ENCODE peak calls at places on chromosomes 11 and 22, in five cellular contexts. Q, C, X, V and M are unnamed samples. For H3K4me1, the result is how much of the 10 kb centered on the place peaks cover.

GRCh38 chr11:7651140-7651551 is 22.2 kb downstream of the CYB5R2 start:
- DNase-seq in V (no peak), Q (no peak), C (no peak), X (no peak), M (no peak)

GRCh38 chr11:107457205-107457557 is 444 bp downstream of the CWF19L2 start:
- DNase-seq in C (no peak), Q (no peak), X (no peak), V (no peak), M (no peak)

GRCh38 chr11:22162754-22163153 is 30.1 kb upstream of the ANO5 start:
- DNase-seq in X (no peak), Q (no peak), V (no peak), C (no peak), M (no peak)

GRCh38 chr22:37749831-37750595 is 53.2 kb downstream of the TRIOBP start:
- DNase-seq in Q (no peak), V (peak), C (no peak), X (no peak), M (no peak)

GRCh38 chr11:36488096-36488495 is 22.0 kb downstream of the TRAF6 start:
- DNase-seq in C (no peak), Q (no peak), X (no peak), V (no peak), M (no peak)

GRCh38 chr11:1760351-1761109 is 3.2 kb downstream of the CTSD start:
- DNase-seq in C (peak), V (peak), Q (no peak), X (peak), M (peak)

GRCh38 chr11:64239662-64240466 is 1.0 kb upstream of the FKBP2 start:
- DNase-seq in V (peak), C (peak), X (no peak), Q (no peak), M (no peak)

GRCh38 chr11:12287374-12288211 is 89.8 kb upstream of the PARVA start:
- DNase-seq in X (peak), Q (no peak), C (no peak), V (peak), M (no peak)

GRCh38 chr11:42315267-42315666 is 855.8 kb upstream of the LRRC4C start:
- DNase-seq in V (peak), Q (no peak), C (no peak), X (no peak), M (no peak)

GRCh38 chr11:10160350-10160749 is 133.7 kb downstream of the SBF2 start:
- DNase-seq in X (no peak), Q (no peak), V (no peak), C (no peak), M (no peak)

GRCh38 chr11:110795124-110795624 is 82.9 kb upstream of the ARHGAP20 start:
- DNase-seq in C (no peak), X (no peak), V (no peak), Q (no peak), M (no peak)

GRCh38 chr11:125777309-125777708 is 1.3 kb downstream of the PATE2 start:
- DNase-seq in Q (no peak), X (no peak), V (no peak), C (no peak), M (no peak)

GRCh38 chr22:45537734-45538181 is 35.1 kb downstream of the FBLN1 start:
- DNase-seq in C (peak), Q (no peak), X (peak), V (no peak), M (no peak)

GRCh38 chr11:2792376-2793250 is 92.8 kb upstream of the KCNQ1OT1 start:
- DNase-seq in C (peak), Q (no peak), V (no peak), X (peak), M (peak)

GRCh38 chr11:35364101-35364780 is 55.1 kb downstream of the SLC1A2 start:
- DNase-seq in C (peak), X (peak), V (peak), Q (no peak), M (peak)

GRCh38 chr11:69357458-69358397 is 63.8 kb downstream of the MYEOV start:
- DNase-seq in Q (no peak), C (no peak), V (no peak), X (peak), M (peak)

GRCh38 chr11:48019230-48019584 is 38.8 kb downstream of the PTPRJ start:
- DNase-seq in Q (no peak), X (no peak), V (no peak), C (no peak), M (no peak)

GRCh38 chr11:102727890-102728289 is 3.1 kb upstream of the MMP8 start:
- DNase-seq in V (peak), Q (no peak), C (no peak), X (no peak), M (no peak)

GRCh38 chr11:76622481-76623094 is 48.0 kb downstream of the LRRC32 start:
- DNase-seq in C (peak), Q (no peak), V (no peak), X (no peak), M (no peak)

GRCh38 chr11:2813141-2813908 is 72.2 kb downstream of the CDKN1C start:
- DNase-seq in V (peak), X (no peak), Q (no peak), C (no peak), M (peak)

GRCh38 chr11:35615911-35616900 is 2.1 kb upstream of the FJX1 start:
- DNase-seq in C (no peak), X (no peak), Q (peak), V (peak), M (no peak)

GRCh38 chr22:26429458-26430238 is 588 bp downstream of the ASPHD2 start:
- DNase-seq in X (no peak), C (peak), V (no peak), Q (peak), M (no peak)

GRCh38 chr22:32644252-32645100 is 157.0 kb upstream of the TIMP3 start:
- DNase-seq in Q (peak), V (peak), C (peak), X (peak), M (no peak)

GRCh38 chr11:74611369-74611861 is 19.0 kb downstream of the POLD3 start:
- DNase-seq in V (peak), Q (no peak), C (no peak), X (no peak), M (no peak)

GRCh38 chr11:68002943-68003845 is 703 bp downstream of the UNC93B1 start:
- DNase-seq in V (no peak), C (peak), X (peak), Q (peak), M (peak)

GRCh38 chr22:40182231-40182835 is 4.6 kb downstream of the TNRC6B start:
- DNase-seq in V (peak), X (no peak), C (no peak), Q (no peak), M (no peak)

GRCh38 chr22:40180403-40180802 is 2.7 kb downstream of the TNRC6B start:
- DNase-seq in V (no peak), X (no peak), C (no peak), Q (no peak), M (no peak)

GRCh38 chr22:40179535-40179934 is 1.8 kb downstream of the TNRC6B start:
- DNase-seq in X (no peak), Q (no peak), V (no peak), C (no peak), M (no peak)

GRCh38 chr22:40183029-40183581 is 5.4 kb downstream of the TNRC6B start:
- DNase-seq in C (no peak), Q (peak), V (peak), X (peak), M (no peak)

DNA sequence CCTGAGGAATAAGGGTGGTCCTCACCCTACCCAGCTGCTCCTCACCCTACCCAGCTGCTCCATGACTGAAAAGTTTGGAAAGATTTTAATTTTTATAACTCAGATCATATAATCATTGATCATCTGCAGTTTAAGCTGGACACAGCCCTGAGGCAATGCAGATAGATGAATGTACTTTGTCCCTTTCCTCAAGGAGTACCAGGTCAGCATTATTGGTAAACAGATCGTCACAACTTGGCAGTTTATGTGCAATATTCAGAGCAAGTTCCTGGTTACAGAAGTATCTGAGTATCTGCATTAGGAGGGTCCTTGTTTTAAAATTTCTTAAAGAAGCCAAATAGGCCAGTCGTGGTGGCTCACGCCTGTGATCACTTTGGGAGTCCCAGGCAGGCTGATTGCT is 3.6 kb downstream of the TNRC6B start:
- DNase-seq in X (no peak), V (peak), Q (no peak), C (no peak), M (no peak)
- H3K4me1 ChIP-seq in X (under half), V (under half), Q (half or more), C (half or more), M (half or more)

DNA sequence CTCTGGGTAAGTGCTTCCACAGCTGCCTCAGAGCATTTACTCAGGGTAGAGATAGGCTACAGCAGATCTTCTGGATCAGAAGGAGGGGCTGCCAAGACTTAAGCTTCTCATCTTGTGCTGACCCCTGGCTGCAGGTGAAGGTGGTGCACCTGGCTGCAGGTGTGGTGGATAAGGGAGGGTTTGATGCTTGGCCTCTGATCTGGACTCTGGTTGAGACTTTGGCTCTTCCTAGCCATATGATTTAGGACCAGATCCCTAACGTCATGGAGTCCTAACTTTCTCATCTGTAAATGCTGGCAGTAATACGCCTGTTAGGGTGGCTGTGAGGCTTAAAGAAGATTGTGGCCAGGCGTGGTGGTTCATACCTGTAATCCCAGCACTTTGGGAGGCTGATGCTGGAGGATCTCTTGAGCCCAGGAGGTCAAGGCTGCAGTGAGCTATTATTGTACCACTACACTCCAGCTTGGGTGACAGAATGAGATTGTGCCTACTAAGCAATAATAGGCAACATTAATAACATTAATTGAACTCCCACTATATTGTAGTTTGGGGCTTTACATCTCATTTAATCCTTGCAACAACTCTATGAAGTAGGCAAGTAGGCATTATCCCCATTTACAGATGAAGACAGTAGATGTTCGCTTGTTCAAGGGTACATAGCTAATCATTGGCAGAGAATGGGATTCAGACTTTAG is 10.7 kb downstream of the DTX4 start:
- DNase-seq in Q (peak), X (peak), V (no peak), C (peak), M (peak)
- H3K4me1 ChIP-seq in Q (under half), X (under half), V (under half), C (under half), M (under half)

DNA sequence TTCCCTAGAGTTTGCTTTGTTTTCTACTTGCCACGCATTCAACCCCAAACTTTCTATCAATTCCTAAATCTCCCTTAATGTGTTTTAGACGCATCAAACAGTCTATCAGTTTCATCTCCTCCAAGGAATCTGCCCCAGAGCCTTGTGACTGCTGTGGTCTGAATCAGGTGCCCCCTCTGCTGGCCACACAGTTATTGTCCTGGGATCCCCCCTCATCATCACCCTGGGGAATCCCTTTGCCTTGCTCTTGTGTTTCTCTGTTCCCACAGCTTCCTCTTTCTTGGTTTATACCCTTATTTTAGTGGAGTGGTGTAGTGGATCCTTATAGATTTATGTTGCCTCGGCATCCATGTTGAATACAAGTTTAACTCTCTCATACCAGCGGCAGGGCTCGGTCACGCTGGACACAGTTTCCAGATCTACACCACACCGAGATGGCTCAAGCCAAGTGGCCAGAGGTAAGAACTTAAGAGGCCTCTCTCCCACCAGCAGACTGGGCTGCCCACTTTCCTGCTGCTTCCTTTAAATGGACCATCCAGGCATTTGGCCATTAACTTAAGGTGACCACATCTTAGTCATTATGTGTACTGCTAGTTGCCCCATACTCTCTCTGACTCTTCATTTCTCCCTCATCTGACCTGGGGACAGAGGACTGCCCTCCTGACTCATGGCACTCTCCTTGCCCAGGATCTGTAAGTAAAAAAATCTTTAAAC is 8.2 kb downstream of the UPB1 start:
- DNase-seq in X (peak), Q (peak), C (peak), V (peak), M (no peak)
- H3K4me1 ChIP-seq in X (under half), Q (under half), C (under half), V (under half), M (under half)

GRCh38 chr11:61150656-61151544 is 10.3 kb downstream of the VPS37C start:
- DNase-seq in X (no peak), V (no peak), Q (no peak), C (no peak), M (peak)
- H3K4me1 ChIP-seq in X (under half), V (under half), Q (under half), C (half or more), M (half or more)

GRCh38 chr22:19853879-19854777 is 546 bp downstream of the GNB1L start:
- DNase-seq in C (no peak), V (no peak), Q (peak), X (no peak), M (peak)
- H3K4me1 ChIP-seq in C (under half), V (under half), Q (under half), X (under half), M (under half)

GRCh38 chr11:8661036-8661435 is 21.4 kb downstream of the TRIM66 start:
- DNase-seq in V (no peak), C (no peak), Q (no peak), X (no peak), M (no peak)

GRCh38 chr11:8654503-8654902 is 28.0 kb downstream of the TRIM66 start:
- DNase-seq in Q (no peak), V (no peak), C (no peak), X (no peak), M (no peak)

GRCh38 chr11:8652140-8652539 is 30.3 kb downstream of the TRIM66 start:
- DNase-seq in X (no peak), C (no peak), Q (no peak), V (peak), M (no peak)

GRCh38 chr11:8658210-8658968 is 24.1 kb downstream of the TRIM66 start:
- DNase-seq in V (no peak), X (no peak), C (no peak), Q (no peak), M (no peak)

DNA sequence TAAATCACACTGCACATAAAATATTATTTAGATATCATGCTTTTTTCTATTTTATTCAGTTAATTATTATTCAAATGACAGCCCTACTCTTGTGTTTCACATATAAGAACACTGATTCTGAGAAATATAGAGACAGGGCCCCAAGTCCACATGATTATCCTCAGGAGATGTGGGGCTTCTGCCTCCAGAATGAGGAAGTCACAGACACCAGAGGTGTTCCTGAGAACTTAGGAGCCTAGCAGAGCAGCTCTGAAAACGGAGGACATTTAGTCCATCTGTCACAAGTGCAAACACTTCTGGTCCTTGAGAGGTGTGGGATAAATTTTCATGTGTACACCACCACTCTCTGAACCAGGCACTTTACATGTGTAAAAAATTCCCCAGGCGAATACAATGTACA is 26.2 kb downstream of the TRIM66 start:
- DNase-seq in Q (no peak), C (no peak), V (no peak), X (no peak), M (no peak)
- H3K4me1 ChIP-seq in Q (under half), C (under half), V (under half), X (under half), M (under half)

DNA sequence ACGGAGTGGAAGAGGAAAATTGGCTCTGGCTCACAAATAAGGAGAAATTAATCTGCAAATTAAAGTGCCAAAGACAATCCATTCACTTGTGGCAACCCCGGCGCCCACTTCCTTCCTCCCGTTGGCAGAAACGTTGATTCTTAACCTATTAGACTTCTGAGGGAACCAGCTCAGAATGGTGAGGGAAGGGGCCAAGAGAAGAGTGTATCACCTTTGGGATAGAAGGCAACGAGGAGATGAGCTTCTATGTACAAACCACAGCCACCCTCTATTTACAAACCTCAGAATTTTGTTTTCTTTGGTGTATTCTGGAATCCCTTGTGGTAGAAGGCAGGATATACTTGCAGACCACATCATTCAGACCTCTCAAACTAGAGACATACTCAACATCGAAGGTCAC is 1.1 kb downstream of the MB start:
- DNase-seq in V (peak), Q (no peak), C (no peak), X (no peak), M (no peak)
- H3K4me1 ChIP-seq in V (under half), Q (under half), C (under half), X (under half), M (under half)